ENCODE peak calls at places on chromosome 1, in eight cellular contexts. J, L, H, D, E, Z, O and K are unnamed samples.

GRCh38 chr1:27526569-27527222 is 36.7 kb upstream of the WASF2 start:
- DNase-seq in J (no peak), L (no peak), H (no peak), D (no peak), E (no peak), Z (no peak), O (no peak), K (no peak)

GRCh38 chr1:229280037-229280828 is 9.3 kb downstream of the RAB4A start:
- DNase-seq in J (no peak), L (no peak), H (no peak), D (no peak), E (no peak), Z (no peak), O (no peak), K (no peak)

GRCh38 chr1:241586905-241587532 is 53.1 kb downstream of the CHML start:
- DNase-seq in J (no peak), L (no peak), H (no peak), D (no peak), E (no peak), Z (no peak), O (no peak), K (no peak)

GRCh38 chr1:221708987-221709386 is 32.9 kb downstream of the DUSP10 start:
- DNase-seq in J (peak), L (no peak), H (no peak), D (peak), E (peak), Z (peak), O (peak), K (no peak)

GRCh38 chr1:240705584-240705983 is 93.6 kb upstream of the GREM2 start:
- DNase-seq in J (no peak), L (no peak), H (no peak), D (no peak), E (peak), Z (no peak), O (no peak), K (no peak)

GRCh38 chr1:161721738-161722343 is 497 bp downstream of the FCRLB start:
- DNase-seq in J (peak), L (no peak), H (no peak), D (no peak), E (peak), Z (no peak), O (no peak), K (no peak)

GRCh38 chr1:106456832-106457231 is 599.6 kb upstream of the PRMT6 start:
- DNase-seq in J (no peak), L (no peak), H (no peak), D (no peak), E (no peak), Z (no peak), O (no peak), K (no peak)

GRCh38 chr1:43786975-43787374 is 79.6 kb downstream of the ST3GAL3 start:
- DNase-seq in J (no peak), L (peak), H (peak), D (no peak), E (peak), Z (peak), O (peak), K (no peak)

GRCh38 chr1:221087919-221088318 is 208.7 kb downstream of the HLX start:
- DNase-seq in J (no peak), L (no peak), H (no peak), D (no peak), E (no peak), Z (no peak), O (no peak), K (no peak)

GRCh38 chr1:17861685-17862084 is 106.6 kb downstream of the ACTL8 start:
- DNase-seq in J (no peak), L (no peak), H (no peak), D (peak), E (peak), Z (peak), O (no peak), K (no peak)

GRCh38 chr1:230857822-230858221 is 10.5 kb downstream of the C1orf198 start:
- DNase-seq in J (no peak), L (no peak), H (no peak), D (no peak), E (peak), Z (no peak), O (no peak), K (no peak)

GRCh38 chr1:156848461-156849150 is 10.3 kb downstream of the INSRR start:
- DNase-seq in J (no peak), L (no peak), H (peak), D (peak), E (no peak), Z (no peak), O (no peak), K (no peak)

GRCh38 chr1:199312626-199313025 is 673.8 kb downstream of the PTPRC start:
- DNase-seq in J (no peak), L (no peak), H (no peak), D (no peak), E (no peak), Z (no peak), O (no peak), K (no peak)

GRCh38 chr1:206739411-206740076 is 31.0 kb upstream of the IL19 start:
- DNase-seq in J (no peak), L (no peak), H (no peak), D (no peak), E (no peak), Z (no peak), O (no peak), K (no peak)

GRCh38 chr1:30661311-30661710 is 62.1 kb downstream of the MATN1 start:
- DNase-seq in J (no peak), L (no peak), H (no peak), D (no peak), E (no peak), Z (no peak), O (peak), K (no peak)

GRCh38 chr1:67677925-67678324 is 7.1 kb upstream of the GADD45A start:
- DNase-seq in J (no peak), L (no peak), H (no peak), D (no peak), E (no peak), Z (no peak), O (no peak), K (no peak)

GRCh38 chr1:20233394-20233793 is 47.1 kb upstream of the PLA2G2C start:
- DNase-seq in J (peak), L (no peak), H (no peak), D (peak), E (peak), Z (peak), O (no peak), K (no peak)

GRCh38 chr1:26887125-26887524 is 3.0 kb downstream of the GPN2 start:
- DNase-seq in J (peak), L (no peak), H (no peak), D (peak), E (peak), Z (peak), O (no peak), K (no peak)

GRCh38 chr1:22317231-22317919 is 134.3 kb upstream of the ZBTB40 start:
- DNase-seq in J (peak), L (no peak), H (peak), D (peak), E (peak), Z (peak), O (no peak), K (no peak)

DNA sequence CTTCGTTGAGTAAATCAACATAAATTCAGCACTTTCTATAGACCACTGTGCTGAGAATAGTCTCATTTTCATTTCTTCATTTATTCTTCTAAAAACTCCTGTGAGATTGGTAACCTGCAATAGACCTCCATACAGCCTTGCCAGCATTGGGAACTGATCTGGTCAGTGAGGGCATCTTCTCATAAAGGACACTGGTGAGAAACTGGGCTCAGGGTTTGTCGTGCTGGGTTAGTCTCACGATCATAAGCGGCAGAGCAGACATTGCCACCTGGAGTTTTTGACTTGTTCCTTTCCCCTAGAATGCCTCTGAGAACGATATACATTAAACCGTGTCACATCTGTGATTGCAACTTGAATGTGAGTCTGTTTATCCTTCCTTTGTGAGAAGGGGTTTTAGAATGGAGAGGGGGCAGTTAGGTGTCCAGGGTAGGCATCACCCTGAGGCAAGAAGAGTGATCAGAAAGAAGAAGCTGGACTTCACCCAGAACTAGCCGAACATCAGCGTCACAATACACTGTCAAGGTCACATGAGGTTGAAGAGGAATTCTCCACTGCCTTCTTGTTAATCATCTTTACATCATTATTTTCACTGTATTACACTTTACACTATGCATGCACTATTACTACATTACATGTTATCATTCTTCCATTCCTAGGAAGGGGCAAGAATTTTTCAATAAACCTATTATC is 1.4 kb upstream of the TTLL7 start:
- DNase-seq in J (no peak), L (no peak), H (no peak), D (no peak), E (no peak), Z (no peak), O (no peak), K (no peak)
- H3K4me3 ChIP-seq in J (no peak), L (no peak), H (no peak), D (no peak), E (no peak), Z (no peak), O (no peak), K (peak)

GRCh38 chr1:225889743-225890142 is 797 bp upstream of the LEFTY1 start:
- DNase-seq in J (no peak), L (no peak), H (no peak), D (no peak), E (no peak), Z (no peak), O (no peak), K (no peak)

GRCh38 chr1:225888289-225888897 is 553 bp downstream of the LEFTY1 start:
- DNase-seq in J (no peak), L (no peak), H (no peak), D (no peak), E (no peak), Z (no peak), O (no peak), K (no peak)

GRCh38 chr1:225887030-225887314 is 2.0 kb downstream of the LEFTY1 start:
- DNase-seq in J (no peak), L (no peak), H (no peak), D (no peak), E (no peak), Z (no peak), O (no peak), K (no peak)

GRCh38 chr1:225890346-225891228 is 1.6 kb upstream of the LEFTY1 start:
- DNase-seq in J (no peak), L (no peak), H (no peak), D (no peak), E (peak), Z (no peak), O (no peak), K (no peak)

GRCh38 chr1:225888898-225889690 is at the start of gene LEFTY1:
- DNase-seq in J (no peak), L (no peak), H (peak), D (no peak), E (no peak), Z (peak), O (no peak), K (no peak)
- H3K4me3 ChIP-seq in J (no peak), L (no peak), H (no peak), D (peak), E (no peak), Z (no peak), O (no peak), K (no peak)

GRCh38 chr1:215569987-215570824 is 3.1 kb downstream of the KCTD3 start:
- DNase-seq in J (no peak), L (no peak), H (no peak), D (no peak), E (peak), Z (peak), O (no peak), K (no peak)
- H3K4me3 ChIP-seq in J (peak), L (no peak), H (no peak), D (no peak), E (no peak), Z (no peak), O (no peak), K (peak)

GRCh38 chr1:80278936-80279335 is 1272.4 kb upstream of the ADGRL4 start:
- DNase-seq in J (no peak), L (no peak), H (no peak), D (no peak), E (no peak), Z (no peak), O (no peak), K (no peak)
- H3K4me3 ChIP-seq in J (no peak), L (no peak), H (no peak), D (no peak), E (no peak), Z (no peak), O (no peak), K (no peak)

GRCh38 chr1:224762046-224762445 is 145.9 kb downstream of the CNIH3 start:
- DNase-seq in J (no peak), L (peak), H (no peak), D (no peak), E (no peak), Z (no peak), O (no peak), K (no peak)

GRCh38 chr1:224761245-224761644 is 145.1 kb downstream of the CNIH3 start:
- DNase-seq in J (no peak), L (no peak), H (no peak), D (no peak), E (no peak), Z (no peak), O (no peak), K (no peak)

GRCh38 chr1:224757508-224757907 is 141.4 kb downstream of the CNIH3 start:
- DNase-seq in J (no peak), L (no peak), H (no peak), D (no peak), E (no peak), Z (no peak), O (no peak), K (no peak)

GRCh38 chr1:224759570-224760562 is 143.7 kb downstream of the CNIH3 start:
- DNase-seq in J (no peak), L (peak), H (no peak), D (peak), E (no peak), Z (no peak), O (no peak), K (no peak)

DNA sequence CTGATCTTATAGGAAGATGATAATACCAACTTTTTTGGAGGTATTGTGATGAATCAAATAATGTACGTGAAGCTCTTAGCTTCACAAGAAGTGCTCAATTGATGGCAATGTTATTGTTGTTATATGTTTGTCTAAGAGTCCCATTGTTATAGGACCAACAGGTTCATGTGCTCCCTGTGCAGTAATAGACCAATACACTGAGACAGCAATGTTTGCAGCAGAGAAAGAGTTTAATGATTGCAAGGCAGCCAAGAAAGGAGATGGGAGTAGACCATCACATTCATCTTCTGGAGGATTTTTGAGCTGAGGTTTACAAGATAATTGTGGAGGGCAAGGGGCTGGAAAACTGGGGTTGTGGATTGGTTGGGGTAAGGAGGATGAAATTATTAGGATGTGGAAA is 143.0 kb downstream of the CNIH3 start:
- DNase-seq in J (no peak), L (no peak), H (no peak), D (no peak), E (no peak), Z (no peak), O (no peak), K (no peak)
- H3K4me3 ChIP-seq in J (no peak), L (no peak), H (no peak), D (no peak), E (no peak), Z (no peak), O (no peak), K (no peak)

DNA sequence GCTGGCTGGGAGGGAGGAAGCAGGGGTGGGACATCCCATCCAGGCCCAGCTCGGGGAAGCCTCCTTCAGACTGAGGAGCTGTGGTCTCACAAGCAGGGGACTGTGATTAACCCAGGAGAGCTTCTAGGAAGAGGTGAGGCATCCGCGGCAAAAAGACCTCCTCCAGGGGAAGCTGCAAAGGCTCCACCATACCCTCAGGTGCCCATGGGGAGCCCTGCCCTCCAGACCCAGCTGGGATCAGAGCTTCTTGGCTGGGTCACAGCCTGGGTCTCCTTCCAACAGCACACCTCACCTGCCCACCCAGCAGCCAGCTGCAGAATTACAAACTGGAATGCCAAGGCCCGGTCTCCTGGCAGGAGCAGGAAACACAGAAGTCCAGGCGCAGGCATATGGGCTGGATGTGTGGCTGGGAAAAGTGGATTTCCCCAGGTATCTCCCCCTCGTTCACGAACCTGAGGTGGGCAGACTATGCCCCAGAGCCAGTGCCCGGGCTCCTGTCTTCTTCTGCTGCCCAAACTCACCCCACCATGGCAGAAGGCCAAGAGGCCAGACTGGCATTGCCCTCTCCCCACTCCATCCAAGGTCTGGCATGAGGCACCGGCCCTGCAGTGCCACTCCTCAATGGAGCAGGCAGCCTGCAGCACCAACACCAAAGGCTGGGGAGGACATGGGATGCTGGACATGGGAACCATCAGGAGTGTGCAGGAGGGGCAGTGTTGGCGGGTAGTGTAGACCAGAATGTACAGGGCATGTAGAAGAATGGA is 15.4 kb upstream of the ARF1 start:
- DNase-seq in J (no peak), L (no peak), H (no peak), D (no peak), E (no peak), Z (no peak), O (no peak), K (no peak)
- H3K4me3 ChIP-seq in J (no peak), L (no peak), H (no peak), D (no peak), E (no peak), Z (no peak), O (no peak), K (no peak)